ENCODE peak calls at places on chromosomes 11 and 22, in five cellular contexts. One of them, this sample, is unnamed. For H3K36me3 and H3K4me1, the result is how much of the 10 kb centered on the place peaks cover.

GRCh38 chr22:23700706-23701105 is 9.9 kb downstream of the RGL4 start:
- DNase-seq in transverse colon: no peak
- DNase-seq in left ventricle myocardium inferior: no peak
- DNase-seq in mammary epithelial cell: no peak
- DNase-seq in heart right ventricle: no peak
- DNase-seq in this sample: no peak

GRCh38 chr22:17149073-17149815 is 9.8 kb downstream of the HDHD5 start:
- DNase-seq in transverse colon: peak
- DNase-seq in left ventricle myocardium inferior: no peak
- DNase-seq in mammary epithelial cell: no peak
- DNase-seq in heart right ventricle: no peak
- DNase-seq in this sample: no peak

GRCh38 chr11:118358071-118358470 is 1.3 kb upstream of the UBE4A start:
- DNase-seq in transverse colon: no peak
- DNase-seq in left ventricle myocardium inferior: no peak
- DNase-seq in mammary epithelial cell: no peak
- DNase-seq in heart right ventricle: no peak
- DNase-seq in this sample: no peak

GRCh38 chr11:14275081-14275480 is 83.9 kb downstream of the RRAS2 start:
- DNase-seq in transverse colon: no peak
- DNase-seq in left ventricle myocardium inferior: no peak
- DNase-seq in mammary epithelial cell: no peak
- DNase-seq in heart right ventricle: no peak
- DNase-seq in this sample: no peak

GRCh38 chr11:104526006-104526405 is 362.1 kb upstream of the PDGFD start:
- DNase-seq in transverse colon: no peak
- DNase-seq in left ventricle myocardium inferior: no peak
- DNase-seq in mammary epithelial cell: no peak
- DNase-seq in heart right ventricle: no peak
- DNase-seq in this sample: no peak

GRCh38 chr11:72576196-72576595 is 98.0 kb downstream of the PDE2A start:
- DNase-seq in transverse colon: no peak
- DNase-seq in left ventricle myocardium inferior: no peak
- DNase-seq in mammary epithelial cell: no peak
- DNase-seq in heart right ventricle: no peak
- DNase-seq in this sample: no peak

GRCh38 chr22:42962295-42963230 is 52.4 kb downstream of the PACSIN2 start:
- DNase-seq in transverse colon: peak
- DNase-seq in left ventricle myocardium inferior: no peak
- DNase-seq in mammary epithelial cell: peak
- DNase-seq in heart right ventricle: no peak
- DNase-seq in this sample: peak

GRCh38 chr22:42780070-42780540 is 59.4 kb upstream of the A4GALT start:
- DNase-seq in transverse colon: peak
- DNase-seq in left ventricle myocardium inferior: no peak
- DNase-seq in mammary epithelial cell: peak
- DNase-seq in heart right ventricle: no peak
- DNase-seq in this sample: no peak

GRCh38 chr11:130381317-130381716 is 47.1 kb downstream of the ADAMTS8 start:
- DNase-seq in transverse colon: no peak
- DNase-seq in left ventricle myocardium inferior: no peak
- DNase-seq in mammary epithelial cell: no peak
- DNase-seq in heart right ventricle: no peak
- DNase-seq in this sample: no peak

GRCh38 chr22:48757581-48757980 is 1070.1 kb downstream of the BRD1 start:
- DNase-seq in transverse colon: no peak
- DNase-seq in left ventricle myocardium inferior: no peak
- DNase-seq in mammary epithelial cell: no peak
- DNase-seq in heart right ventricle: no peak
- DNase-seq in this sample: no peak

GRCh38 chr11:88103337-88104206 is 71.7 kb downstream of the RAB38 start:
- DNase-seq in transverse colon: peak
- DNase-seq in left ventricle myocardium inferior: no peak
- DNase-seq in mammary epithelial cell: peak
- DNase-seq in heart right ventricle: no peak
- DNase-seq in this sample: no peak

GRCh38 chr11:117179048-117179999 is 781 bp downstream of the SIDT2 start:
- DNase-seq in transverse colon: peak
- DNase-seq in left ventricle myocardium inferior: peak
- DNase-seq in mammary epithelial cell: peak
- DNase-seq in heart right ventricle: peak
- DNase-seq in this sample: peak

GRCh38 chr11:71332046-71332445 is 79.7 kb upstream of the SHANK2 start:
- DNase-seq in transverse colon: no peak
- DNase-seq in left ventricle myocardium inferior: no peak
- DNase-seq in mammary epithelial cell: no peak
- DNase-seq in heart right ventricle: no peak
- DNase-seq in this sample: peak

GRCh38 chr22:16987822-16988221 is 20.2 kb downstream of the GAB4 start:
- DNase-seq in transverse colon: no peak
- DNase-seq in left ventricle myocardium inferior: no peak
- DNase-seq in mammary epithelial cell: no peak
- DNase-seq in heart right ventricle: no peak
- DNase-seq in this sample: no peak

GRCh38 chr22:40028098-40028425 is 33.3 kb downstream of the FAM83F start:
- DNase-seq in transverse colon: no peak
- DNase-seq in left ventricle myocardium inferior: no peak
- DNase-seq in mammary epithelial cell: no peak
- DNase-seq in heart right ventricle: no peak
- DNase-seq in this sample: no peak

GRCh38 chr11:46594383-46594718 is 528 bp upstream of the AMBRA1 start:
- DNase-seq in transverse colon: no peak
- DNase-seq in left ventricle myocardium inferior: no peak
- DNase-seq in mammary epithelial cell: peak
- DNase-seq in heart right ventricle: no peak
- DNase-seq in this sample: no peak

GRCh38 chr11:35362571-35362980 is 56.8 kb downstream of the SLC1A2 start:
- DNase-seq in transverse colon: no peak
- DNase-seq in left ventricle myocardium inferior: no peak
- DNase-seq in mammary epithelial cell: no peak
- DNase-seq in heart right ventricle: no peak
- DNase-seq in this sample: no peak

GRCh38 chr11:121829159-121829643 is 286.8 kb downstream of the BLID start:
- DNase-seq in transverse colon: no peak
- DNase-seq in left ventricle myocardium inferior: no peak
- DNase-seq in mammary epithelial cell: peak
- DNase-seq in heart right ventricle: no peak
- DNase-seq in this sample: no peak

GRCh38 chr11:37914859-37915258 is 1316.8 kb upstream of the RAG2 start:
- DNase-seq in transverse colon: no peak
- DNase-seq in left ventricle myocardium inferior: no peak
- DNase-seq in mammary epithelial cell: no peak
- DNase-seq in heart right ventricle: no peak
- DNase-seq in this sample: no peak

GRCh38 chr11:93133710-93134109 is 64.1 kb downstream of the SLC36A4 start:
- DNase-seq in transverse colon: no peak
- DNase-seq in left ventricle myocardium inferior: no peak
- DNase-seq in mammary epithelial cell: no peak
- DNase-seq in heart right ventricle: no peak
- DNase-seq in this sample: no peak

GRCh38 chr11:60848714-60849151 is 6.8 kb downstream of the CCDC86 start:
- DNase-seq in transverse colon: no peak
- DNase-seq in left ventricle myocardium inferior: no peak
- DNase-seq in mammary epithelial cell: no peak
- DNase-seq in heart right ventricle: no peak
- DNase-seq in this sample: no peak

GRCh38 chr11:60845338-60845737 is 3.4 kb downstream of the CCDC86 start:
- DNase-seq in transverse colon: no peak
- DNase-seq in left ventricle myocardium inferior: no peak
- DNase-seq in mammary epithelial cell: no peak
- DNase-seq in heart right ventricle: no peak
- DNase-seq in this sample: no peak

GRCh38 chr11:60847281-60847680 is 5.4 kb downstream of the CCDC86 start:
- DNase-seq in transverse colon: no peak
- DNase-seq in left ventricle myocardium inferior: no peak
- DNase-seq in mammary epithelial cell: no peak
- DNase-seq in heart right ventricle: no peak
- DNase-seq in this sample: no peak

GRCh38 chr11:60849641-60850520 is 5.9 kb downstream of the PTGDR2 start:
- DNase-seq in transverse colon: no peak
- DNase-seq in left ventricle myocardium inferior: no peak
- DNase-seq in mammary epithelial cell: no peak
- DNase-seq in heart right ventricle: no peak
- DNase-seq in this sample: no peak

GRCh38 chr11:60847906-60848305 is 6.0 kb downstream of the CCDC86 start:
- DNase-seq in transverse colon: no peak
- DNase-seq in left ventricle myocardium inferior: no peak
- DNase-seq in mammary epithelial cell: no peak
- DNase-seq in heart right ventricle: no peak
- DNase-seq in this sample: no peak
- H3K36me3 ChIP-seq in transverse colon: under half
- H3K36me3 ChIP-seq in left ventricle myocardium inferior: half or more
- H3K36me3 ChIP-seq in mammary epithelial cell: under half
- H3K36me3 ChIP-seq in heart right ventricle: under half
- H3K36me3 ChIP-seq in this sample: under half

GRCh38 chr22:33789690-33790253 is 130.5 kb downstream of the LARGE1 start:
- DNase-seq in transverse colon: no peak
- DNase-seq in left ventricle myocardium inferior: no peak
- DNase-seq in mammary epithelial cell: no peak
- DNase-seq in heart right ventricle: no peak
- DNase-seq in this sample: no peak

GRCh38 chr22:33788927-33789326 is 131.3 kb downstream of the LARGE1 start:
- DNase-seq in transverse colon: no peak
- DNase-seq in left ventricle myocardium inferior: no peak
- DNase-seq in mammary epithelial cell: no peak
- DNase-seq in heart right ventricle: no peak
- DNase-seq in this sample: no peak

GRCh38 chr22:33781396-33781795 is 138.9 kb downstream of the LARGE1 start:
- DNase-seq in transverse colon: no peak
- DNase-seq in left ventricle myocardium inferior: no peak
- DNase-seq in mammary epithelial cell: no peak
- DNase-seq in heart right ventricle: no peak
- DNase-seq in this sample: no peak

GRCh38 chr22:33787645-33788456 is 132.4 kb downstream of the LARGE1 start:
- DNase-seq in transverse colon: no peak
- DNase-seq in left ventricle myocardium inferior: no peak
- DNase-seq in mammary epithelial cell: no peak
- DNase-seq in heart right ventricle: no peak
- DNase-seq in this sample: no peak

GRCh38 chr22:33785283-33785991 is 134.8 kb downstream of the LARGE1 start:
- DNase-seq in transverse colon: no peak
- DNase-seq in left ventricle myocardium inferior: no peak
- DNase-seq in mammary epithelial cell: peak
- DNase-seq in heart right ventricle: no peak
- DNase-seq in this sample: no peak
- H3K27ac ChIP-seq in transverse colon: no peak
- H3K27ac ChIP-seq in left ventricle myocardium inferior: peak
- H3K27ac ChIP-seq in mammary epithelial cell: no peak
- H3K27ac ChIP-seq in heart right ventricle: peak
- H3K27ac ChIP-seq in this sample: peak

DNA sequence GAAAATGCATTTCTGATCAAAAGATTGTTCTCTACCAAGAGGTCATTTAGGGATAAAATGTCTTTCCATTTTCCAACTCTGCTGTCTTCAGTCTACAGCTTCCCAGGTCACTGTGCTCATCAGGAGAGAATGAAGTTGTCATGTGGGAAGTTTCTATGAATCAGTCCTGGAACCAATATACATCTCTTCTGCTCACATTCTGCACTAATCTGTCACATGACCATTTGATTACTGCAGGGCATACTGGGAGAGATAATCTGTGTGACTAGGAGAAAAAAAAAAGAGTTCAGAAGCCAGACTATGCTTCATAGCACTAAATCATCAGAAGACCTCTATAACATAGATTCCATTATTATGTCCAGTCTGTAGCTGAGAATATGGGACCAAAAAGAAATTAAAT is 611.5 kb downstream of the KCNA4 start:
- DNase-seq in transverse colon: no peak
- DNase-seq in left ventricle myocardium inferior: no peak
- DNase-seq in mammary epithelial cell: no peak
- DNase-seq in heart right ventricle: no peak
- DNase-seq in this sample: no peak
- H3K4me1 ChIP-seq in transverse colon: under half
- H3K4me1 ChIP-seq in left ventricle myocardium inferior: under half
- H3K4me1 ChIP-seq in mammary epithelial cell: under half
- H3K4me1 ChIP-seq in heart right ventricle: under half
- H3K4me1 ChIP-seq in this sample: under half

GRCh38 chr11:57815877-57816276 is 54.3 kb downstream of the CTNND1 start:
- DNase-seq in transverse colon: no peak
- DNase-seq in left ventricle myocardium inferior: no peak
- DNase-seq in mammary epithelial cell: no peak
- DNase-seq in heart right ventricle: no peak
- DNase-seq in this sample: no peak

GRCh38 chr11:57815476-57815875 is 53.9 kb downstream of the CTNND1 start:
- DNase-seq in transverse colon: no peak
- DNase-seq in left ventricle myocardium inferior: no peak
- DNase-seq in mammary epithelial cell: no peak
- DNase-seq in heart right ventricle: no peak
- DNase-seq in this sample: no peak

DNA sequence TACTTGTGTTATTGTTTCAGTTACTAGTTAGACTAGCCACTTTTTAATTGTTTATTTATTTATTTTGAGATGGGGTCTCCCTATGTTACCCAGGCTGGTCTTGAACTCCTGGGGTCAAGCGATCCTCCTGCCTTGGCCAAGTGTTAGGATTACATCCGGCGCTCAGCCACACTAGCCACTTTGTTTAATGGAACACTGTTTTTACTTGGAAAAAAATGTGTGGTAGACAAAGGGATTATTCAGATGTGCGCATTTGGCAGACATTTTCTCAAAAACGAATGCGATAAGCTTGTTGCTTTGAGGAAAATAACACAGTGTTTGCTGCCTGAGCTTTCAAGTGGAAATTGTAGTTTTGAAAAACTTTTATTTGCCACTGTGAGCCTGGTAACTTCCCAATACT is 51.0 kb downstream of the CTNND1 start:
- DNase-seq in transverse colon: no peak
- DNase-seq in left ventricle myocardium inferior: no peak
- DNase-seq in mammary epithelial cell: no peak
- DNase-seq in heart right ventricle: no peak
- DNase-seq in this sample: no peak
- H3K36me3 ChIP-seq in transverse colon: half or more
- H3K36me3 ChIP-seq in left ventricle myocardium inferior: half or more
- H3K36me3 ChIP-seq in mammary epithelial cell: half or more
- H3K36me3 ChIP-seq in heart right ventricle: half or more
- H3K36me3 ChIP-seq in this sample: under half

DNA sequence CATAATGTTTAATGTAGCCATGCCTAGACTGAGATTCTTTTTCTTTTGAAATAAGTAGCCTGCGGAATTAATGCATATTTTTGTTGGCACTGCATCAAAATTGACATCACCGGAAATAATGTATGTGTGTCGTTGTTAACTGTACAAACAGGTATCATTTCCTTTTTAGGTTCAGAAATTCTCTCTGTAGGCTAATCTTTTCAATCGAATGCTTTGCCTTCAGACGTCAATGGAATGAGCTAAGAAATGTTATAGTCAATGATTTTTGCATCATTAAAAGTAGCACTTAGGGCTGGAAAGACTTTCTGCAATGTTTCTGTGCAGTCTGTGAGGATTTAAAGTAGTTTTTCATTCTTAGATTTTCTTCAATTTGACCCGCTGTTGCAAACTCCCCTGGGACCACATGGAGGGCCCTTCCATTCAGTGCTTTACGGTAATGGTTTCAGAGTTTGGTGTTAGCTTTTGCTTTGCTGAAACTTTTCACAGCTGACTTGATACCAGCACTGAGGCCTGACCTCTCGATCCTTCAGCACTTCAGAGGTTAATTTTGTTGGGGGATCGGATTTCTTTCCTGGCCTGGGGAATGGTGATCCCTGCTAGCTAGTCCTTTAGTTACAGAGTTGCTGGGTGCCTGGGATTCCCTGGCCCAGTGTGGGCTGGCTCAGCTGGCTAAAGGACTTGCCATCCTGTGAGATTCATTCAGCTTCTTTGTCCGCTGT is 137.8 kb downstream of the DBX1 start:
- DNase-seq in transverse colon: no peak
- DNase-seq in left ventricle myocardium inferior: no peak
- DNase-seq in mammary epithelial cell: peak
- DNase-seq in heart right ventricle: no peak
- DNase-seq in this sample: no peak
- H3K27ac ChIP-seq in transverse colon: no peak
- H3K27ac ChIP-seq in left ventricle myocardium inferior: peak
- H3K27ac ChIP-seq in mammary epithelial cell: peak
- H3K27ac ChIP-seq in heart right ventricle: no peak
- H3K27ac ChIP-seq in this sample: no peak